ENCODE peak calls at places on chromosomes 16 and 17, in five cellular contexts. W, Y, U, C and M are unnamed samples.

GRCh38 chr17:3647769-3648540 is 11.4 kb downstream of the CTNS start:
- DNase-seq in U (peak; percentile 22), C (peak; percentile 58), Y (peak; percentile 77), W (no peak), M (peak; percentile 68)

GRCh38 chr16:22308824-22309520 is 11.8 kb downstream of the POLR3E start:
- DNase-seq in Y (no peak), U (no peak), W (no peak), C (no peak), M (no peak)

GRCh38 chr16:78609542-78610253 is 510.2 kb downstream of the WWOX start:
- DNase-seq in W (no peak), Y (no peak), C (no peak), U (no peak), M (no peak)

GRCh38 chr16:67936124-67936875 is at the start of gene PSMB10:
- DNase-seq in W (no peak), C (peak; percentile 45), U (peak; percentile 41), Y (peak; percentile 59), M (peak; percentile 62)

GRCh38 chr16:48503779-48504178 is 106.2 kb downstream of the N4BP1 start:
- DNase-seq in U (no peak), C (no peak), W (no peak), Y (no peak), M (no peak)

GRCh38 chr17:48878920-48879898 is 13.4 kb upstream of the ATP5MC1 start:
- DNase-seq in U (peak; percentile 20), C (peak; percentile 68), Y (peak; percentile 75), W (no peak), M (peak; percentile 84)

GRCh38 chr17:81165246-81166032 is at the start of gene PVALEF:
- DNase-seq in W (no peak), Y (no peak), U (peak; percentile 61), C (peak; percentile 53), M (no peak)

GRCh38 chr17:74803388-74803930 is 27.3 kb upstream of the NAT9 start:
- DNase-seq in W (no peak), Y (no peak), U (no peak), C (no peak), M (no peak)

GRCh38 chr17:82019905-82020873 is 2.5 kb downstream of the CENPX start:
- DNase-seq in U (no peak), W (no peak), Y (peak; percentile 52), C (peak; percentile 91), M (peak; percentile 89)

GRCh38 chr17:57357392-57357784 is 101.1 kb downstream of the MSI2 start:
- DNase-seq in Y (peak; percentile 65), C (no peak), U (peak; percentile 17), W (peak; percentile 86), M (peak; percentile 63)

GRCh38 chr17:78737332-78737731 is 44.7 kb downstream of the CYTH1 start:
- DNase-seq in W (no peak), U (no peak), Y (peak; percentile 80), C (no peak), M (no peak)

GRCh38 chr17:51144266-51145022 is 8.9 kb upstream of the NME1 start:
- DNase-seq in Y (no peak), W (no peak), C (no peak), U (no peak), M (no peak)

GRCh38 chr17:67042104-67042899 is 2.1 kb upstream of the CACNG1 start:
- DNase-seq in Y (no peak), U (no peak), C (no peak), W (no peak), M (no peak)

GRCh38 chr16:87661561-87661960 is 59.3 kb downstream of the JPH3 start:
- DNase-seq in C (peak; percentile 82), W (no peak), U (no peak), Y (peak; percentile 35), M (no peak)